ENCODE peak calls at places on chromosomes 3 and 15, in eight cellular contexts. F, T, K, I, O, Q, J and S are unnamed samples.

GRCh38 chr3:77411990-77412389 is 372.1 kb downstream of the ROBO2 start:
- DNase-seq in F (no peak), T (no peak), K (no peak), I (no peak), O (no peak), Q (no peak), J (no peak), S (no peak)

GRCh38 chr3:127525373-127525772 is 65.2 kb downstream of the TPRA1 start:
- DNase-seq in F (peak), T (no peak), K (no peak), I (no peak), O (no peak), Q (no peak), J (no peak), S (no peak)

GRCh38 chr3:127424766-127425504 is 137.1 kb upstream of the PRR20G start:
- DNase-seq in F (no peak), T (peak), K (no peak), I (no peak), O (no peak), Q (peak), J (peak), S (no peak)

GRCh38 chr3:143608966-143609365 is 239.3 kb downstream of the SLC9A9 start:
- DNase-seq in F (no peak), T (no peak), K (no peak), I (no peak), O (no peak), Q (no peak), J (no peak), S (no peak)

GRCh38 chr15:35281515-35281914 is 196.4 kb upstream of the NANOGP8 start:
- DNase-seq in F (no peak), T (no peak), K (no peak), I (no peak), O (no peak), Q (no peak), J (no peak), S (no peak)

GRCh38 chr3:99468918-99469317 is 169.5 kb upstream of the COL8A1 start:
- DNase-seq in F (no peak), T (no peak), K (no peak), I (no peak), O (no peak), Q (no peak), J (no peak), S (no peak)

GRCh38 chr3:9947025-9947995 is 4.9 kb downstream of the PRRT3 start:
- DNase-seq in F (peak), T (peak), K (no peak), I (peak), O (peak), Q (peak), J (peak), S (peak)

GRCh38 chr3:134640872-134641470 is 9.9 kb downstream of the KY start:
- DNase-seq in F (peak), T (peak), K (no peak), I (no peak), O (no peak), Q (no peak), J (no peak), S (peak)

GRCh38 chr3:94524102-94524922 is 461.5 kb downstream of the NSUN3 start:
- DNase-seq in F (no peak), T (no peak), K (no peak), I (no peak), O (peak), Q (no peak), J (no peak), S (no peak)

GRCh38 chr3:23776352-23776891 is 29.3 kb upstream of the UBE2E1 start:
- DNase-seq in F (no peak), T (no peak), K (no peak), I (no peak), O (no peak), Q (no peak), J (no peak), S (peak)

GRCh38 chr3:159830523-159831151 is 158.0 kb upstream of the IL12A start:
- DNase-seq in F (no peak), T (no peak), K (no peak), I (no peak), O (no peak), Q (no peak), J (no peak), S (no peak)

GRCh38 chr3:136990826-136991225 is 33.0 kb downstream of the IL20RB start:
- DNase-seq in F (no peak), T (no peak), K (no peak), I (no peak), O (no peak), Q (no peak), J (no peak), S (no peak)

GRCh38 chr3:39990532-39990931 is 181.1 kb downstream of the MYRIP start:
- DNase-seq in F (peak), T (no peak), K (no peak), I (peak), O (peak), Q (no peak), J (peak), S (no peak)

GRCh38 chr15:75928680-75929608 is 25.3 kb downstream of the FBXO22 start:
- DNase-seq in F (peak), T (no peak), K (no peak), I (peak), O (peak), Q (no peak), J (no peak), S (no peak)

GRCh38 chr3:184460276-184460675 is 80.4 kb downstream of the CHRD start:
- DNase-seq in F (no peak), T (peak), K (no peak), I (no peak), O (no peak), Q (no peak), J (no peak), S (peak)

GRCh38 chr3:19931180-19931692 is 2.8 kb downstream of the EFHB start:
- DNase-seq in F (no peak), T (no peak), K (no peak), I (no peak), O (no peak), Q (no peak), J (no peak), S (no peak)

GRCh38 chr3:139537795-139538538 is 1.6 kb downstream of the RBP1 start:
- DNase-seq in F (no peak), T (no peak), K (no peak), I (no peak), O (no peak), Q (no peak), J (no peak), S (no peak)

GRCh38 chr3:194310060-194310481 is 41.1 kb downstream of the CPN2 start:
- DNase-seq in F (no peak), T (no peak), K (no peak), I (no peak), O (no peak), Q (peak), J (no peak), S (no peak)

GRCh38 chr3:140188285-140188684 is 253.3 kb downstream of the CLSTN2 start:
- DNase-seq in F (no peak), T (no peak), K (no peak), I (no peak), O (peak), Q (no peak), J (no peak), S (no peak)

GRCh38 chr3:54069961-54070360 is 52.4 kb upstream of the CACNA2D3 start:
- DNase-seq in F (no peak), T (no peak), K (no peak), I (no peak), O (no peak), Q (no peak), J (no peak), S (no peak)

GRCh38 chr3:31250116-31250813 is 282.5 kb upstream of the STT3B start:
- DNase-seq in F (no peak), T (no peak), K (no peak), I (no peak), O (no peak), Q (no peak), J (no peak), S (no peak)

GRCh38 chr15:36579792-36580431 is 486 bp downstream of the CDIN1 start:
- DNase-seq in F (no peak), T (no peak), K (no peak), I (peak), O (peak), Q (peak), J (peak), S (no peak)

GRCh38 chr3:123584284-123584987 is 417 bp downstream of the HACD2 start:
- DNase-seq in F (no peak), T (peak), K (no peak), I (peak), O (peak), Q (peak), J (peak), S (peak)

GRCh38 chr3:173397161-173398110 is at the start of gene NLGN1:
- DNase-seq in F (no peak), T (peak), K (no peak), I (peak), O (peak), Q (peak), J (peak), S (peak)

GRCh38 chr3:173976281-173976680 is 578.7 kb downstream of the NLGN1 start:
- DNase-seq in F (no peak), T (no peak), K (no peak), I (no peak), O (no peak), Q (no peak), J (no peak), S (no peak)

GRCh38 chr3:188049890-188050530 is 103.9 kb upstream of the LPP start:
- DNase-seq in F (no peak), T (no peak), K (no peak), I (no peak), O (no peak), Q (no peak), J (peak), S (no peak)

GRCh38 chr15:64232400-64232799 is 69.6 kb upstream of the PPIB start:
- DNase-seq in F (peak), T (no peak), K (no peak), I (no peak), O (no peak), Q (no peak), J (no peak), S (no peak)

GRCh38 chr15:42084465-42085235 is 9.7 kb downstream of the PLA2G4D start:
- DNase-seq in F (peak), T (no peak), K (no peak), I (peak), O (peak), Q (no peak), J (peak), S (peak)

GRCh38 chr15:75452968-75453702 is 1.6 kb upstream of the SIN3A start:
- DNase-seq in F (peak), T (peak), K (peak), I (peak), O (peak), Q (peak), J (peak), S (peak)

GRCh38 chr15:90557651-90558084 is 27.9 kb downstream of the CRTC3 start:
- DNase-seq in F (no peak), T (peak), K (no peak), I (peak), O (peak), Q (peak), J (peak), S (peak)

GRCh38 chr3:47323431-47324277 is 40.9 kb downstream of the KLHL18 start:
- DNase-seq in F (no peak), T (no peak), K (no peak), I (no peak), O (no peak), Q (no peak), J (peak), S (peak)

GRCh38 chr3:30659270-30660127 is 53.1 kb downstream of the TGFBR2 start:
- DNase-seq in F (peak), T (no peak), K (no peak), I (no peak), O (no peak), Q (no peak), J (no peak), S (no peak)

GRCh38 chr3:50623840-50624474 is 7.0 kb downstream of the MAPKAPK3 start:
- DNase-seq in F (no peak), T (no peak), K (no peak), I (peak), O (no peak), Q (no peak), J (no peak), S (no peak)

GRCh38 chr3:175312766-175313165 is 453.6 kb downstream of the NAALADL2 start:
- DNase-seq in F (no peak), T (no peak), K (no peak), I (no peak), O (no peak), Q (no peak), J (no peak), S (no peak)

GRCh38 chr3:115804722-115805121 is 181.4 kb downstream of the GAP43 start:
- DNase-seq in F (peak), T (no peak), K (no peak), I (no peak), O (no peak), Q (no peak), J (no peak), S (no peak)

GRCh38 chr15:45441686-45442085 is 63.3 kb upstream of the GATM start:
- DNase-seq in F (no peak), T (no peak), K (no peak), I (no peak), O (peak), Q (no peak), J (peak), S (no peak)

GRCh38 chr3:127488141-127488672 is 102.3 kb downstream of the TPRA1 start:
- DNase-seq in F (no peak), T (peak), K (no peak), I (no peak), O (no peak), Q (no peak), J (no peak), S (no peak)

GRCh38 chr3:157122116-157122515 is 37.8 kb downstream of the CCNL1 start:
- DNase-seq in F (peak), T (no peak), K (no peak), I (no peak), O (peak), Q (no peak), J (no peak), S (no peak)

DNA sequence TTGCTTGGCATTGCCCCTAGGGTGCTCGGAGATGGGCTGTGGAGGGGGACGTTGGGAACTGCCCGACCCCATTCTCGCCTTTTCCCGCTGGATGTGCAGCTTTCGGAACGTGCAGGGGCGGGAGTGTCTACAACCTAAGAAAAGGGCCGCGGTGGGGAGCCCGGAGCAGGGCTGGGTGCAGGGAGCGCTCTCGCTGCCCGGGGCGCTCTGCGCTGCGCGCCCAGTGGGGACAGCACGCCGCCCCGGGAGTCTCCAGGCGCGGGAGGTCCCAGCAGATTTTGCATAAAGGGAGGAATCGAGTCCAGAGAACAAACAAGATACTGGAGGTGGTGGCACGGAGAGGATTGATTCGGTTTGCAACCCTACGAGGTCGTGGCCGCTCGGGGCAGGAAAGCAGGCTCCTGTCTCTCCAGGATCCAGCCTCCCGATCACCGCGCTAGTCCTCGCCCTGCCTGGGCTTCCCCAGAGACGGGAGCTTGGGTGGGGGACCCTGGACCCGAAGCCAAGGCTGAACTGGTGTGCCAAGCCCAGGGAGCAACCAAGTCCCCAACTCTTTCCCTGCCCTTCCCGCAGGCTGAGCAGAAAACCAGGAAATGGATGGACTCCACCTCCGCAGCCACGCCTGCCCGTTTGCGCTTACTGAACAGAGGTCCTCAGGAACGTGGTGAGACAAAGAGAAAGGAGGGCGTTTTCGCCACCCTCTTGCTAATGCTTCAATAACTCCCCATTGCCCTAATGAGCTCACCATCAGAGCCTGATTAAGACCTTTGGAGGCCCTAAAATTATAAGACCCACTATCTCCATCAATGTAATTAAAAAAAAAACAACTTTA is 59.7 kb downstream of the NOX5 start:
- DNase-seq in F (peak), T (no peak), K (no peak), I (peak), O (peak), Q (peak), J (peak), S (peak)
- TF ChIP-seq CTCF in F (peak), T (no peak), K (no peak), I (peak), O (no peak), Q (no peak), J (peak), S (no peak)

GRCh38 chr3:176579741-176580185 is 617.5 kb downstream of the TBL1XR1 start:
- DNase-seq in F (no peak), T (no peak), K (no peak), I (no peak), O (no peak), Q (no peak), J (no peak), S (no peak)
- TF ChIP-seq POLR2A in F (no peak), T (no peak), K (no peak), I (no peak), O (no peak), Q (no peak), J (no peak), S (no peak)

GRCh38 chr3:149081772-149082171 is 4.6 kb downstream of the HLTF start:
- DNase-seq in F (no peak), T (no peak), K (no peak), I (no peak), O (no peak), Q (no peak), J (no peak), S (no peak)
- H3K4me3 ChIP-seq in F (no peak), T (no peak), K (no peak), I (no peak), O (no peak), Q (no peak), J (no peak), S (no peak)

DNA sequence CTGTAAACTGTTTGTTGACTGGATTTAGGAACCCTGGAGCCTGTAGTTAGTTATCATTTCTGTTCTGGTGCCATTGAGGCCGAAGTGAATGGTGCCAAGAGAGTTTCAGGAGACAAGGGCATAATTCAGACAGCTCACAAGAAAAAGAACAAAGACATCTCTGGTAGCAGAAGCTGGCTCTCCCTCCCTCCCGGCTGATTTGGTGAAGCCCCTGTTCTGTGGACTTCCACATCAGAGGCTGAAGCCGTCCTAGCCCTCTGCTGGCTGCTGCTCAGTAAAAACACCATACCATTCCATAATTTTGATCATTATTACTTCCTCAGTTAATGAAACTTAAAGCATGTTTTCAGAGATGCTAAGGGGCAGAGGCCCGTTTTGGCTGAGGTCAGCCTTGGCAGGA is 381.2 kb upstream of the WNT5A start:
- DNase-seq in F (no peak), T (no peak), K (no peak), I (no peak), O (no peak), Q (no peak), J (no peak), S (no peak)
- TF ChIP-seq CTCF in F (no peak), T (no peak), K (no peak), I (no peak), O (no peak), Q (no peak), J (no peak), S (no peak)